ENCODE peak calls at places on chromosomes 3 and 15, in seven cellular contexts. R is HL-60, F is ACHN, M is BE2C, O is GM03348, V is MCF 10A, L is midbrain. A is an unnamed sample.

GRCh38 chr3:48285132-48285531 is 44.2 kb downstream of the ZNF589 start:
- DNase-seq in R (no peak), F (no peak), M (no peak), O (peak), V (no peak), L (no peak), A (no peak)

GRCh38 chr15:85886345-85886935 is 91.7 kb upstream of the KLHL25 start:
- DNase-seq in R (no peak), F (no peak), M (no peak), O (no peak), V (no peak), L (no peak), A (no peak)

GRCh38 chr15:88580532-88580931 is 34.1 kb upstream of the DET1 start:
- DNase-seq in R (no peak), F (no peak), M (peak), O (no peak), V (no peak), L (no peak), A (no peak)

GRCh38 chr15:40927497-40928346 is 1.4 kb upstream of the DLL4 start:
- DNase-seq in R (no peak), F (no peak), M (no peak), O (no peak), V (no peak), L (no peak), A (no peak)

GRCh38 chr15:100537326-100537725 is 8.6 kb upstream of the CERS3 start:
- DNase-seq in R (peak), F (no peak), M (no peak), O (no peak), V (no peak), L (no peak), A (no peak)

GRCh38 chr3:197516517-197516889 is 39.3 kb downstream of the BDH1 start:
- DNase-seq in R (no peak), F (peak), M (no peak), O (peak), V (peak), L (no peak), A (peak)

GRCh38 chr3:40920041-40920440 is 279.3 kb upstream of the CTNNB1 start:
- DNase-seq in R (no peak), F (peak), M (no peak), O (no peak), V (peak), L (no peak), A (no peak)

GRCh38 chr3:49994476-49994875 is 54.5 kb downstream of the RBM6 start:
- DNase-seq in R (no peak), F (no peak), M (no peak), O (no peak), V (no peak), L (no peak), A (no peak)

GRCh38 chr3:143650120-143650519 is 198.1 kb downstream of the SLC9A9 start:
- DNase-seq in R (no peak), F (no peak), M (no peak), O (no peak), V (no peak), L (no peak), A (no peak)

GRCh38 chr3:101518421-101518871 is 5.4 kb upstream of the SENP7 start:
- DNase-seq in R (no peak), F (no peak), M (no peak), O (no peak), V (peak), L (no peak), A (no peak)

GRCh38 chr15:63243776-63244175 is 33.6 kb upstream of the APH1B start:
- DNase-seq in R (no peak), F (no peak), M (no peak), O (no peak), V (no peak), L (no peak), A (no peak)

GRCh38 chr3:41679412-41679811 is 282.5 kb downstream of the ULK4 start:
- DNase-seq in R (no peak), F (no peak), M (no peak), O (no peak), V (no peak), L (no peak), A (peak)

GRCh38 chr3:72907851-72908620 is 20.2 kb downstream of the GXYLT2 start:
- DNase-seq in R (no peak), F (peak), M (no peak), O (peak), V (peak), L (no peak), A (peak)

GRCh38 chr15:63395730-63396545 is 14.3 kb upstream of the CA12 start:
- DNase-seq in R (no peak), F (no peak), M (no peak), O (no peak), V (no peak), L (no peak), A (no peak)

GRCh38 chr3:114872056-114872455 is 275.0 kb downstream of the ZBTB20 start:
- DNase-seq in R (no peak), F (no peak), M (no peak), O (no peak), V (no peak), L (no peak), A (peak)

GRCh38 chr3:113485161-113485609 is 29.8 kb downstream of the SPICE1 start:
- DNase-seq in R (no peak), F (no peak), M (no peak), O (no peak), V (no peak), L (no peak), A (no peak)

GRCh38 chr15:65377105-65377975 is 462 bp downstream of the IGDCC3 start:
- DNase-seq in R (no peak), F (no peak), M (peak), O (peak), V (no peak), L (peak), A (no peak)

GRCh38 chr3:176951144-176951543 is 246.1 kb downstream of the TBL1XR1 start:
- DNase-seq in R (no peak), F (no peak), M (no peak), O (no peak), V (no peak), L (no peak), A (no peak)

GRCh38 chr3:144187531-144188230 is 216.1 kb downstream of the DIPK2A start:
- DNase-seq in R (no peak), F (no peak), M (no peak), O (no peak), V (no peak), L (no peak), A (peak)

GRCh38 chr15:77025941-77026411 is 31.1 kb downstream of the PSTPIP1 start:
- DNase-seq in R (no peak), F (no peak), M (no peak), O (no peak), V (no peak), L (no peak), A (no peak)

GRCh38 chr15:72342385-72342784 is 22.4 kb upstream of the CELF6 start:
- DNase-seq in R (no peak), F (peak), M (peak), O (no peak), V (peak), L (no peak), A (no peak)

GRCh38 chr3:107956991-107957467 is 133.8 kb downstream of the CD47 start:
- DNase-seq in R (no peak), F (no peak), M (no peak), O (peak), V (peak), L (peak), A (peak)

GRCh38 chr15:45634442-45635190 is at the start of gene SQOR:
- DNase-seq in R (peak), F (peak), M (peak), O (peak), V (peak), L (peak), A (peak)

GRCh38 chr15:73897441-73898261 is 24.3 kb downstream of the TBC1D21 start:
- DNase-seq in R (peak), F (peak), M (peak), O (peak), V (peak), L (no peak), A (peak)

GRCh38 chr15:44066211-44066827 is 128.8 kb downstream of the FRMD5 start:
- DNase-seq in R (peak), F (peak), M (peak), O (peak), V (peak), L (peak), A (peak)

GRCh38 chr15:100330221-100330620 is 11.6 kb downstream of the ADAMTS17 start:
- DNase-seq in R (no peak), F (no peak), M (no peak), O (no peak), V (no peak), L (no peak), A (no peak)

GRCh38 chr3:184633185-184633584 is 71.6 kb downstream of the EPHB3 start:
- DNase-seq in R (no peak), F (no peak), M (no peak), O (no peak), V (no peak), L (no peak), A (no peak)

GRCh38 chr3:32493437-32494414 is 8.9 kb downstream of the CMTM6 start:
- DNase-seq in R (no peak), F (peak), M (no peak), O (no peak), V (no peak), L (no peak), A (no peak)

GRCh38 chr3:52313774-52314188 is 2.3 kb upstream of the DNAH1 start:
- DNase-seq in R (peak), F (peak), M (no peak), O (peak), V (peak), L (no peak), A (peak)

GRCh38 chr15:45855210-45855906 is 220.5 kb downstream of the SQOR start:
- DNase-seq in R (no peak), F (no peak), M (no peak), O (no peak), V (no peak), L (no peak), A (no peak)

GRCh38 chr3:38438421-38438820 is 15.3 kb upstream of the ACVR2B start:
- DNase-seq in R (no peak), F (no peak), M (no peak), O (no peak), V (peak), L (no peak), A (no peak)

GRCh38 chr3:52121813-52122212 is 32.4 kb downstream of the POC1A start:
- DNase-seq in R (peak), F (no peak), M (no peak), O (no peak), V (no peak), L (peak), A (no peak)

GRCh38 chr15:59565299-59565698 is 46.3 kb upstream of the GCNT3 start:
- DNase-seq in R (no peak), F (no peak), M (no peak), O (no peak), V (no peak), L (no peak), A (no peak)

GRCh38 chr3:127473244-127474024 is 117.1 kb downstream of the TPRA1 start:
- DNase-seq in R (no peak), F (no peak), M (peak), O (no peak), V (peak), L (no peak), A (no peak)

GRCh38 chr3:31565288-31565687 is 32.6 kb downstream of the STT3B start:
- DNase-seq in R (peak), F (no peak), M (no peak), O (no peak), V (no peak), L (no peak), A (no peak)

GRCh38 chr3:13703071-13703470 is 154.1 kb downstream of the FBLN2 start:
- DNase-seq in R (no peak), F (no peak), M (no peak), O (no peak), V (no peak), L (no peak), A (no peak)

GRCh38 chr3:55859305-55859704 is 372.2 kb upstream of the WNT5A start:
- DNase-seq in R (no peak), F (no peak), M (no peak), O (no peak), V (no peak), L (no peak), A (peak)

GRCh38 chr3:141108002-141108401 is 56.9 kb downstream of the SPSB4 start:
- DNase-seq in R (no peak), F (no peak), M (no peak), O (no peak), V (no peak), L (no peak), A (no peak)

GRCh38 chr15:28123408-28124023 is 24.4 kb upstream of the OCA2 start:
- DNase-seq in R (no peak), F (peak), M (peak), O (peak), V (peak), L (peak), A (peak)

A was measured in fibroblast of gingiva.